ENCODE peak calls at places on chromosomes 6 and 20, in nine cellular contexts. Y, R, K, G, B, P, X, E and U are unnamed samples.

GRCh38 chr20:36153754-36154695 is 515 bp upstream of the EPB41L1 start:
- DNase-seq in K (no peak), E (peak), Y (peak), X (peak), R (no peak), B (peak), P (peak), G (peak), U (no peak)

GRCh38 chr6:133499662-133500061 is 258.5 kb downstream of the EYA4 start:
- DNase-seq in P (no peak), Y (no peak), B (no peak), X (no peak), K (no peak), E (no peak), G (no peak), R (no peak), U (no peak)

GRCh38 chr6:40822619-40823018 is 216.4 kb downstream of the UNC5CL start:
- DNase-seq in E (no peak), P (no peak), Y (no peak), K (no peak), R (peak), B (no peak), X (no peak), G (no peak), U (no peak)

GRCh38 chr6:142760152-142760551 is 184.8 kb downstream of the HIVEP2 start:
- DNase-seq in X (no peak), E (no peak), K (no peak), P (no peak), B (no peak), Y (no peak), G (no peak), R (no peak), U (no peak)

GRCh38 chr6:72461144-72461543 is 160.7 kb upstream of the KCNQ5 start:
- DNase-seq in P (no peak), K (no peak), G (no peak), R (no peak), Y (no peak), E (no peak), X (no peak), B (no peak), U (no peak)

GRCh38 chr6:138833819-138834539 is 38.1 kb downstream of the ECT2L start:
- DNase-seq in R (no peak), P (no peak), Y (peak), G (no peak), K (no peak), X (no peak), B (no peak), E (no peak), U (peak)

GRCh38 chr20:8299921-8300320 is 167.9 kb downstream of the PLCB1 start:
- DNase-seq in B (no peak), G (no peak), P (no peak), K (no peak), X (no peak), R (no peak), E (no peak), Y (no peak), U (no peak)

GRCh38 chr20:34302312-34302722 is 838 bp downstream of the AHCY start:
- DNase-seq in P (no peak), B (no peak), X (no peak), E (no peak), K (no peak), R (peak), Y (no peak), G (no peak), U (no peak)

GRCh38 chr6:36283608-36284007 is 13.7 kb downstream of the PNPLA1 start:
- DNase-seq in K (peak), R (no peak), G (no peak), E (no peak), P (no peak), Y (no peak), X (no peak), B (no peak), U (no peak)

GRCh38 chr6:150195996-150196417 is 53.2 kb downstream of the PPP1R14C start:
- DNase-seq in E (no peak), K (peak), P (no peak), G (no peak), B (no peak), Y (no peak), R (no peak), X (no peak), U (no peak)

GRCh38 chr20:24634855-24635254 is 165.4 kb downstream of the SYNDIG1 start:
- DNase-seq in R (peak), Y (no peak), K (peak), E (no peak), B (no peak), X (peak), P (no peak), G (peak), U (no peak)

GRCh38 chr20:7856756-7857155 is 83.5 kb downstream of the HAO1 start:
- DNase-seq in P (no peak), G (no peak), K (peak), X (no peak), E (no peak), B (no peak), R (peak), Y (no peak), U (no peak)

GRCh38 chr20:48879609-48880008 is 41.9 kb upstream of the ARFGEF2 start:
- DNase-seq in X (no peak), Y (no peak), K (peak), B (no peak), P (no peak), R (peak), E (no peak), G (no peak), U (no peak)

GRCh38 chr6:142680308-142680707 is 264.7 kb downstream of the HIVEP2 start:
- DNase-seq in P (peak), R (no peak), G (no peak), B (peak), E (no peak), X (no peak), K (no peak), Y (no peak), U (no peak)

GRCh38 chr20:20487811-20488210 is 119.9 kb downstream of the INSM1 start:
- DNase-seq in G (no peak), Y (no peak), X (no peak), E (no peak), R (no peak), P (no peak), B (no peak), K (no peak), U (no peak)

GRCh38 chr20:47206962-47207641 is 149.4 kb downstream of the ZMYND8 start:
- DNase-seq in Y (no peak), P (no peak), G (no peak), B (no peak), K (no peak), X (no peak), R (no peak), E (no peak), U (no peak)

GRCh38 chr6:125824946-125825786 is 34.4 kb downstream of the NCOA7 start:
- DNase-seq in E (no peak), P (no peak), G (no peak), R (no peak), K (no peak), Y (no peak), B (peak), X (no peak), U (no peak)

GRCh38 chr20:3168079-3168828 is 5.1 kb downstream of the LZTS3 start:
- DNase-seq in R (no peak), B (no peak), E (no peak), X (no peak), K (no peak), P (peak), Y (peak), G (peak), U (no peak)

GRCh38 chr6:36685926-36686667 is 7.6 kb downstream of the CDKN1A start:
- DNase-seq in P (no peak), E (no peak), Y (no peak), R (no peak), K (no peak), B (no peak), X (no peak), G (no peak), U (no peak)